ENCODE peak calls at places on chromosomes 1 and 21, in seven cellular contexts. One of them, this sample, is unnamed.

GRCh38 chr1:1629430-1630190 is 2.4 kb upstream of the MMP23B start:
- DNase-seq in Panc1: no peak
- DNase-seq in heart left ventricle: peak; percentile 79
- DNase-seq in ovary: no peak
- DNase-seq in uterus: no peak
- DNase-seq in right lobe of liver: peak; percentile 44
- DNase-seq in MM.1S: no peak
- DNase-seq in this sample: peak; percentile 87

GRCh38 chr1:224392411-224393249 is 36.0 kb downstream of the CNIH4 start:
- DNase-seq in uterus: no peak
- DNase-seq in Panc1: no peak
- DNase-seq in right lobe of liver: no peak
- DNase-seq in MM.1S: no peak
- DNase-seq in ovary: no peak
- DNase-seq in heart left ventricle: no peak
- DNase-seq in this sample: no peak

GRCh38 chr1:43913051-43913501 is 20.5 kb upstream of the ARTN start:
- DNase-seq in heart left ventricle: no peak
- DNase-seq in Panc1: no peak
- DNase-seq in MM.1S: no peak
- DNase-seq in uterus: no peak
- DNase-seq in right lobe of liver: no peak
- DNase-seq in ovary: no peak
- DNase-seq in this sample: no peak

GRCh38 chr1:98327151-98327918 is 334.2 kb upstream of the SNX7 start:
- DNase-seq in Panc1: no peak
- DNase-seq in heart left ventricle: no peak
- DNase-seq in right lobe of liver: no peak
- DNase-seq in MM.1S: no peak
- DNase-seq in ovary: no peak
- DNase-seq in uterus: no peak
- DNase-seq in this sample: no peak

GRCh38 chr1:228087771-228088251 is 5.3 kb downstream of the ARF1 start:
- DNase-seq in uterus: no peak
- DNase-seq in ovary: peak; percentile 10
- DNase-seq in MM.1S: no peak
- DNase-seq in Panc1: no peak
- DNase-seq in right lobe of liver: peak; percentile 39
- DNase-seq in heart left ventricle: peak; percentile 69
- DNase-seq in this sample: no peak

GRCh38 chr21:20425856-20426255 is 572.4 kb upstream of the NCAM2 start:
- DNase-seq in right lobe of liver: no peak
- DNase-seq in uterus: no peak
- DNase-seq in Panc1: no peak
- DNase-seq in heart left ventricle: no peak
- DNase-seq in ovary: no peak
- DNase-seq in MM.1S: no peak
- DNase-seq in this sample: no peak

GRCh38 chr21:25191141-25191540 is 416.1 kb downstream of the MRPL39 start:
- DNase-seq in MM.1S: no peak
- DNase-seq in uterus: no peak
- DNase-seq in right lobe of liver: no peak
- DNase-seq in heart left ventricle: no peak
- DNase-seq in ovary: no peak
- DNase-seq in Panc1: no peak
- DNase-seq in this sample: no peak

GRCh38 chr1:160214481-160215140 is 9.4 kb downstream of the PEA15 start:
- DNase-seq in right lobe of liver: no peak
- DNase-seq in ovary: no peak
- DNase-seq in Panc1: no peak
- DNase-seq in uterus: no peak
- DNase-seq in heart left ventricle: no peak
- DNase-seq in MM.1S: no peak
- DNase-seq in this sample: no peak

GRCh38 chr21:44010429-44010828 is 1.7 kb upstream of the TRAPPC10 start:
- DNase-seq in heart left ventricle: no peak
- DNase-seq in right lobe of liver: no peak
- DNase-seq in Panc1: no peak
- DNase-seq in ovary: no peak
- DNase-seq in MM.1S: no peak
- DNase-seq in uterus: no peak
- DNase-seq in this sample: peak; percentile 60

GRCh38 chr1:223741861-223742260 is 29.5 kb downstream of the CAPN2 start:
- DNase-seq in heart left ventricle: no peak
- DNase-seq in uterus: no peak
- DNase-seq in right lobe of liver: no peak
- DNase-seq in MM.1S: no peak
- DNase-seq in ovary: no peak
- DNase-seq in Panc1: no peak
- DNase-seq in this sample: peak; percentile 30

GRCh38 chr1:21270086-21270689 is 20.1 kb downstream of the ECE1 start:
- DNase-seq in MM.1S: peak; percentile 53
- DNase-seq in Panc1: peak; percentile 67
- DNase-seq in ovary: no peak
- DNase-seq in uterus: peak; percentile 70
- DNase-seq in right lobe of liver: peak; percentile 66
- DNase-seq in heart left ventricle: peak; percentile 87
- DNase-seq in this sample: peak; percentile 96

GRCh38 chr1:179083533-179083932 is 1.7 kb downstream of the TOR3A start:
- DNase-seq in heart left ventricle: no peak
- DNase-seq in Panc1: no peak
- DNase-seq in uterus: no peak
- DNase-seq in MM.1S: peak; percentile 90
- DNase-seq in right lobe of liver: no peak
- DNase-seq in ovary: no peak
- DNase-seq in this sample: no peak

GRCh38 chr1:230291731-230292620 is 134.2 kb downstream of the PGBD5 start:
- DNase-seq in heart left ventricle: no peak
- DNase-seq in Panc1: no peak
- DNase-seq in MM.1S: no peak
- DNase-seq in ovary: no peak
- DNase-seq in uterus: no peak
- DNase-seq in right lobe of liver: no peak
- DNase-seq in this sample: peak; percentile 74

GRCh38 chr1:3646596-3646995 is 3.3 kb downstream of the WRAP73 start:
- DNase-seq in right lobe of liver: no peak
- DNase-seq in heart left ventricle: no peak
- DNase-seq in uterus: no peak
- DNase-seq in MM.1S: no peak
- DNase-seq in Panc1: no peak
- DNase-seq in ovary: no peak
- DNase-seq in this sample: no peak

GRCh38 chr1:21175670-21176581 is 771 bp downstream of the EIF4G3 start:
- DNase-seq in MM.1S: peak; percentile 13
- DNase-seq in Panc1: no peak
- DNase-seq in right lobe of liver: peak; percentile 44
- DNase-seq in uterus: peak; percentile 51
- DNase-seq in heart left ventricle: peak; percentile 71
- DNase-seq in ovary: peak; percentile 24
- DNase-seq in this sample: peak; percentile 72

GRCh38 chr1:89912073-89912472 is 82.8 kb upstream of the ZNF326 start:
- DNase-seq in uterus: no peak
- DNase-seq in ovary: no peak
- DNase-seq in heart left ventricle: no peak
- DNase-seq in Panc1: no peak
- DNase-seq in right lobe of liver: no peak
- DNase-seq in MM.1S: no peak
- DNase-seq in this sample: peak; percentile 23

GRCh38 chr1:89908993-89909436 is 85.9 kb upstream of the ZNF326 start:
- DNase-seq in ovary: no peak
- DNase-seq in uterus: no peak
- DNase-seq in heart left ventricle: no peak
- DNase-seq in MM.1S: no peak
- DNase-seq in Panc1: no peak
- DNase-seq in right lobe of liver: no peak
- DNase-seq in this sample: no peak

GRCh38 chr1:89911186-89911976 is 83.5 kb upstream of the ZNF326 start:
- DNase-seq in ovary: no peak
- DNase-seq in right lobe of liver: no peak
- DNase-seq in MM.1S: no peak
- DNase-seq in Panc1: no peak
- DNase-seq in heart left ventricle: no peak
- DNase-seq in uterus: no peak
- DNase-seq in this sample: peak; percentile 37

GRCh38 chr1:89910268-89910667 is 84.6 kb upstream of the ZNF326 start:
- DNase-seq in ovary: no peak
- DNase-seq in MM.1S: no peak
- DNase-seq in right lobe of liver: no peak
- DNase-seq in uterus: no peak
- DNase-seq in heart left ventricle: no peak
- DNase-seq in Panc1: no peak
- DNase-seq in this sample: no peak

DNA sequence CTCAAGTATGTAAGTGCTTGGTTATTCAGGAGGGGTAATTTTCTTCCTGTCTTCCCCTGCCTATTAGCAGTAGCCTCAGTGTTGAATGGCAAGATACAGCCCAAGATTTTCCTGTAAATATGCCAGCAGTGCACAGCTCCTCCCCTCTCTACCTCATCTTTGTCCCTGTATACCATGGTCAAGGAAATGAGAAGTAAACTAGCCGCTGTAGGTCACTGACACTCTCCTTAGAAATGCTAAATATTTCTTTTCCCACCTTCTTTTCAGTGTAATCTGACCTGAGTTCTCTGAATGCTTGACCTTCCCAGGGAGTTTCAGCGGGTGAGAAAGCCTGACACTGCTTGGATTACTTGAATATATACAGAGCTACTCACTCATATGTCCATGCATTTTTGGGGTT is 84.1 kb upstream of the ZNF326 start:
- DNase-seq in right lobe of liver: no peak
- DNase-seq in Panc1: no peak
- DNase-seq in ovary: no peak
- DNase-seq in heart left ventricle: no peak
- DNase-seq in uterus: no peak
- DNase-seq in MM.1S: no peak
- DNase-seq in this sample: peak; percentile 70
- H3K4me3 ChIP-seq in right lobe of liver: no peak overlapping the region
- H3K4me3 ChIP-seq in Panc1: no peak overlapping the region
- H3K4me3 ChIP-seq in ovary: no peak overlapping the region
- H3K4me3 ChIP-seq in heart left ventricle: no peak overlapping the region
- H3K4me3 ChIP-seq in uterus: no peak overlapping the region
- H3K4me3 ChIP-seq in MM.1S: no peak overlapping the region
- H3K4me3 ChIP-seq in this sample: no peak overlapping the region

DNA sequence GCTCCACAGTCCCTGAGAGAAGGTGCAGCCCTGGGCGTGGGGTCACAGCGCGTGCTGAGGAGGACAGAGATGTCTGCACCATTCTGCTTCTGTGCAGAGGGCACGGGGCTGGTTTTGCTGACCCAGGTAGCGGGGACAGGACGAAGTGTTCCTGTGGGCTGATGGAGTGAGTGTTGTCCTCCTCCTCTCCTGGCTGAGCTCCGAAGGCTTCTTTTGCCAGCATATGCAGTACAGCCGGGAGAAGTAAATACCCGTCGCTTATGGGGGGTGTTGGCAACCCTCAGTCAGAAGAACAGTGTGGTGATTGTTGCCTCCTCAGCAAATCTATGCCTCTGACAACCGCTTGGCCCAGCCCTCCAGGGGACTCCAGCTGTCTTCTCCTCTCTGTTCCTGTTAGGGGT is 101.5 kb downstream of the DDX20 start:
- DNase-seq in ovary: no peak
- DNase-seq in right lobe of liver: no peak
- DNase-seq in MM.1S: no peak
- DNase-seq in heart left ventricle: no peak
- DNase-seq in uterus: no peak
- DNase-seq in Panc1: no peak
- DNase-seq in this sample: no peak
- H3K27me3 ChIP-seq in ovary: no peaks in the 10 kb centered on the region
- H3K27me3 ChIP-seq in right lobe of liver: no peaks in the 10 kb centered on the region
- H3K27me3 ChIP-seq in MM.1S: no peaks in the 10 kb centered on the region
- H3K27me3 ChIP-seq in heart left ventricle: peaks cover 4% of the 10 kb centered on the region
- H3K27me3 ChIP-seq in uterus: no peaks in the 10 kb centered on the region
- H3K27me3 ChIP-seq in Panc1: no peaks in the 10 kb centered on the region
- H3K27me3 ChIP-seq in this sample: no peaks in the 10 kb centered on the region

GRCh38 chr21:33388188-33388587 is 15.0 kb upstream of the IFNGR2 start:
- DNase-seq in Panc1: no peak
- DNase-seq in uterus: no peak
- DNase-seq in ovary: no peak
- DNase-seq in right lobe of liver: no peak
- DNase-seq in MM.1S: no peak
- DNase-seq in heart left ventricle: no peak
- DNase-seq in this sample: no peak

GRCh38 chr21:33386222-33386784 is 16.9 kb upstream of the IFNGR2 start:
- DNase-seq in MM.1S: no peak
- DNase-seq in heart left ventricle: no peak
- DNase-seq in ovary: no peak
- DNase-seq in Panc1: no peak
- DNase-seq in right lobe of liver: no peak
- DNase-seq in uterus: no peak
- DNase-seq in this sample: peak; percentile 72

GRCh38 chr21:33380483-33380998 is 22.7 kb upstream of the IFNGR2 start:
- DNase-seq in MM.1S: peak; percentile 96
- DNase-seq in right lobe of liver: peak; percentile 89
- DNase-seq in ovary: peak; percentile 84
- DNase-seq in Panc1: peak; percentile 81
- DNase-seq in uterus: peak; percentile 84
- DNase-seq in heart left ventricle: peak; percentile 92
- DNase-seq in this sample: no peak

GRCh38 chr21:33384851-33385331 is 18.3 kb upstream of the IFNGR2 start:
- DNase-seq in ovary: no peak
- DNase-seq in Panc1: no peak
- DNase-seq in heart left ventricle: no peak
- DNase-seq in right lobe of liver: no peak
- DNase-seq in uterus: no peak
- DNase-seq in MM.1S: no peak
- DNase-seq in this sample: no peak

DNA sequence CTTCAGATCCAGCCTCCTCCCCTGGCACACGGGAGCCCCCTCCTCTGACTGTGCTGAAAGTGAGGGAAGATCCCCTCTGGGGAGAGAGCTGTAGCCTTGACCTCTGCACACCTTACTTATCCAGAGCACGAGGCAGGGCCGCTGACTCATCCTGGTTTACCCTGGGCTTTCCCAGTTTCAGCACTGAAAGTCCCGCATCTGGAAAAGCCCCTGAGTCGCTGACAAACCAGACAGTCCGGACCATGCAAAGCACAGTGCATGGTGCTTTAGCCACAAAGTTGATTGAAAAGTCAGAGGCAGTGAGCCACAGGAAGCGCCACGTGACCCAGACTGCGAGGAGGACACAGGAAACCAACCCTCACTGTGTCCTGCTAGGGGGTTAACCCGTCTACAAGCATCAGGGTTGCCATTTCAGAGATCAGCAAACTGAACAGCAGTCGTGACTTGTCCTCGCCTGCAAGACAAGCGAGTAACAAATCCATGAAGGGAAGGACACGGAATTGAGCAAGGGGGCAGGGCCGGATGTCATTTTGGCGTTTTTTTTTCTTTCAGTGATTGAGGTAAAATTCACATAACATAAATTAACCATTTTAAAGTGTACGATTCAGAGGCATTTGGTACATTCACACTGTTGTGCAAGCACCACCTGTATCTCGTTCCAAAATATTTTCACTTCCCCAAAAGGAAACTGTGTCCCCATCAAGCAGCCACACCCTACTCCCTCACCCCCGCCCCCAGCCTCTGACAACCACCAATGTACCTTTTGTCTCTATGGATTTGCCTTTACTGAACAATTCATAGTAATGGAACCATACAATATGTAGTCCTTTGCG is 19.9 kb upstream of the IFNGR2 start:
- DNase-seq in ovary: peak; percentile 72
- DNase-seq in heart left ventricle: peak; percentile 80
- DNase-seq in uterus: peak; percentile 44
- DNase-seq in right lobe of liver: peak; percentile 81
- DNase-seq in Panc1: no peak
- DNase-seq in MM.1S: peak; percentile 97
- DNase-seq in this sample: no peak
- H3K4me3 ChIP-seq in ovary: no peak overlapping the region
- H3K4me3 ChIP-seq in heart left ventricle: peak overlapping the region; percentile 28
- H3K4me3 ChIP-seq in uterus: no peak overlapping the region
- H3K4me3 ChIP-seq in right lobe of liver: peak overlapping the region; percentile 5
- H3K4me3 ChIP-seq in Panc1: peak overlapping the region; percentile 10
- H3K4me3 ChIP-seq in MM.1S: peak overlapping the region; percentile 57
- H3K4me3 ChIP-seq in this sample: no peak overlapping the region

GRCh38 chr1:200336901-200337391 is 72.9 kb downstream of the ZNF281 start:
- DNase-seq in MM.1S: no peak
- DNase-seq in Panc1: no peak
- DNase-seq in right lobe of liver: no peak
- DNase-seq in ovary: no peak
- DNase-seq in heart left ventricle: no peak
- DNase-seq in uterus: no peak
- DNase-seq in this sample: no peak
- H3K27me3 ChIP-seq in MM.1S: no peaks in the 10 kb centered on the region
- H3K27me3 ChIP-seq in Panc1: no peaks in the 10 kb centered on the region
- H3K27me3 ChIP-seq in right lobe of liver: no peaks in the 10 kb centered on the region
- H3K27me3 ChIP-seq in ovary: no peaks in the 10 kb centered on the region
- H3K27me3 ChIP-seq in heart left ventricle: no peaks in the 10 kb centered on the region
- H3K27me3 ChIP-seq in uterus: no peaks in the 10 kb centered on the region
- H3K27me3 ChIP-seq in this sample: no peaks in the 10 kb centered on the region